ENCODE peak calls at places on chromosome X, in four cellular contexts. N, P, X and D are unnamed samples.

GRCh38 chrX:133376422-133376821 is 38.9 kb downstream of the GPC4 start:
- DNase-seq in X (no peak), N (no peak), P (no peak), D (no peak)

GRCh38 chrX:74383611-74384010 is 37.7 kb upstream of the SLC16A2 start:
- DNase-seq in N (peak), P (peak), X (peak), D (peak)

GRCh38 chrX:21725916-21726315 is 32.0 kb downstream of the SMPX start:
- DNase-seq in N (no peak), X (no peak), P (no peak), D (no peak)

GRCh38 chrX:128623361-128623760 is 571.2 kb upstream of the ACTRT1 start:
- DNase-seq in X (no peak), N (no peak), P (no peak), D (no peak)

GRCh38 chrX:44873415-44874270 is 655 bp downstream of the KDM6A start:
- DNase-seq in X (peak), N (peak), P (peak), D (peak)

GRCh38 chrX:153905481-153906095 is 1.1 kb downstream of the AVPR2 start:
- DNase-seq in X (no peak), P (no peak), N (no peak), D (no peak)

GRCh38 chrX:9327747-9328145 is 137.1 kb upstream of the TBL1X start:
- DNase-seq in X (peak), P (no peak), N (peak), D (no peak)

GRCh38 chrX:130120746-130121504 is 10.6 kb upstream of the ELF4 start:
- DNase-seq in X (peak), P (peak), N (peak), D (peak)

GRCh38 chrX:46796574-46797191 is 37.8 kb upstream of the SLC9A7 start:
- DNase-seq in X (peak), P (peak), N (peak), D (peak)

GRCh38 chrX:118189628-118190027 is 73.0 kb upstream of the KLHL13 start:
- DNase-seq in X (no peak), P (peak), N (no peak), D (no peak)

DNA sequence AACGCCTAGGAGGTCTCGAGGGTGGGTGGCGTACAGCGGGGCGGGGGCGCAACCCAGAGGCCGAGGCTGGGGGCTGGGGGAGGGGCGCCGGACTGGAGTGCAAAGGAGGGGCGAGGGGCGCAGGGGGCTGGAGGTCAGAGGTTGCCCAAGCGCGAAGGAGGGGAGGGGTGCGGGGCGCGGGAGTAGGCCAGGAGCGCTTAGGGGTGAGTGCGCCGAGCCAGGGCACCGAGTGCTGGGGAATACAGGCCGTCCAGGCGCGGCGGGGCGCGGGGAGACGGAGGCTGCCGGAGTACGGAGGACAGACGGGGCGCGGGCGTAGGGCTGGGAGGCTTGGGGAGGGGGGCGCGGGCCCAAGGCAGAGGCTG is 318 bp downstream of the GYG2 start:
- DNase-seq in N (no peak), P (no peak), X (no peak), D (no peak)
- H3K4me3 ChIP-seq in N (peak), P (peak), X (peak), D (no peak)

DNA sequence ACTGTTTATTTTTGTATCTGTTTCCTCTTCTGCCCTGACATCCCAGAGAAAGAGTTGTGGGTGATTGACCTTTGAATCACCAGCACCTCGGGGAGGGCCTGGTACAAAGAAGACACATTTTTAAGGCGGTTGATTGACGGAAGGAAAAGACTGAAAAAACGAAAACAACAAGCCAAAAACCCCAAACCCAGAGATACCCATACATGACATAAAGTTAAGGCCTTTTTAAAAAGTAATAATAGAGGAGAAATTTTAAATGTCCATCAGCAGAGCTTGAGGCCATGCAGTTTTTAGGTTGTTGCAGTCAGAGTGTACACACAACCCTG is 110.0 kb downstream of the GNL3L start:
- DNase-seq in N (no peak), P (no peak), X (no peak), D (no peak)
- H3K4me3 ChIP-seq in N (peak), P (peak), X (peak), D (no peak)

GRCh38 chrX:71910526-71911022 is at the start of gene NHSL2:
- DNase-seq in N (no peak), X (no peak), P (peak), D (no peak)
- H3K4me3 ChIP-seq in N (peak), X (peak), P (peak), D (no peak)

GRCh38 chrX:17187301-17187836 is 187.6 kb upstream of the NHS start:
- DNase-seq in X (no peak), P (no peak), N (no peak), D (no peak)

GRCh38 chrX:17182317-17182716 is 192.7 kb upstream of the NHS start:
- DNase-seq in X (no peak), P (no peak), N (no peak), D (no peak)

DNA sequence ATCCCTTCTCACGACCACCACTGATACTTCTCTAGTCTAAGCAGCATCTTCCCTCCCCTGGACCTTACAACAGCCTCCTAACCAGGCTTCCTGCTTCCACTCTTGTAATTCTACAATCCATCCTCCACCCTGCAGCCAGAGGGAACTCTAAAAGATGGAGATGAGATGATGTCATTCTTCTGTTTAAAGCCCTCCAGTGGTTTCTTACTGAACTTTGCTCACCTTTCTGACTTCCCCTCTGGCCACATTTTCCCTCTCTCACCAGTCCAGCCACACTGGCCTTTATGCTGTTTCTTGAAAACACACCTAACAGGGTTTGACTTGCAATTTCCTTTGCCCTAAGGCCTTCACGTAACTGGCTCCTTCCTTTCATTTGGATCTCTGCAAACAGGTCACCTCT is 191.4 kb upstream of the NHS start:
- DNase-seq in P (no peak), N (no peak), X (no peak), D (no peak)
- H3K4me3 ChIP-seq in P (no peak), N (no peak), X (no peak), D (no peak)

GRCh38 chrX:135384161-135384836 is 37.4 kb upstream of the SMIM10L2A start:
- DNase-seq in P (no peak), N (no peak), X (no peak), D (no peak)
- H3K4me3 ChIP-seq in P (no peak), N (no peak), X (no peak), D (no peak)

DNA sequence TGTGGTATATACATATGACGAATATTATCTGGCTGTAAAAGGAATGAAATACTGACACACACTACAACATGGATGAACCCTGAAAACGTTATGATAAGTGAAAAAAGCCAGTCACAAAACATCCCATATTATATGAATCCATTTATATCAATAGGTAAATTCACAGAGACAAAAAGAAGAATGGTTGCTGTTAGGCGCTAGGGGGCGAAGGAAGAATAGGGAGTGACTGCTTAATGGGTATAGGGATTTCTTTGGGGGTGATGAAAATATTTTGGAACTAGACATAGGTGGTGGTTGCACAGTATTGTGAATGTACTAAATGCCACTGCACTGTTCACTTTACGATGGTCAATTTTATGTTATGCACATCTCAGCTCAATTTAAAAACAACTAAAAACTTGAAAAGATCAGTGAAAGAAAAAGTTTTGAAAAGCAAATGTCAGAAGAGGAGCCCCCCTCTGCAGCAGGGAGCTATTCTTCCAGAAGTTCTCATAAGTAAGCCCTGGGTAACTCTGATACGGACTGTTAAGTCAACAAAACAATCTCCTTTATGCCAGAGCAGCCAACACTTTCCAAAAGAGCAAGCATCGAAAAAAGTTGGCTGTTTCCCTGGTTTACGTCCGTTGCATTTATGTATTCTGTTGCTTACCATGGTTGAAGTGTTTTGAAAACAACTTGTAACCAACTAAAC is 96.3 kb upstream of the EGFL6 start:
- DNase-seq in P (no peak), X (peak), N (peak), D (no peak)
- H3K4me3 ChIP-seq in P (no peak), X (no peak), N (no peak), D (no peak)